ENCODE peak calls at places on chromosomes 6 and 20, in six cellular contexts. One of them, this sample, is unnamed.

GRCh38 chr20:49973964-49974363 is 8.8 kb upstream of the SNAI1 start:
- DNase-seq in GM23338: no peak
- DNase-seq in endothelial cell of umbilical vein: no peak
- DNase-seq in neural progenitor cell: no peak
- DNase-seq in GM23248: no peak
- DNase-seq in fibroblast of lung: no peak
- DNase-seq in this sample: no peak

GRCh38 chr20:34925981-34926380 is 29.6 kb downstream of the GSS start:
- DNase-seq in GM23338: no peak
- DNase-seq in neural progenitor cell: no peak
- DNase-seq in fibroblast of lung: no peak
- DNase-seq in GM23248: no peak
- DNase-seq in endothelial cell of umbilical vein: no peak
- DNase-seq in this sample: no peak

GRCh38 chr20:47318596-47319516 is 37.6 kb downstream of the ZMYND8 start:
- DNase-seq in GM23248: peak
- DNase-seq in endothelial cell of umbilical vein: peak
- DNase-seq in neural progenitor cell: peak
- DNase-seq in GM23338: peak
- DNase-seq in fibroblast of lung: peak
- DNase-seq in this sample: peak

GRCh38 chr6:17987576-17988421 is at the start of gene KIF13A:
- DNase-seq in GM23338: peak
- DNase-seq in fibroblast of lung: peak
- DNase-seq in GM23248: peak
- DNase-seq in neural progenitor cell: peak
- DNase-seq in endothelial cell of umbilical vein: peak
- DNase-seq in this sample: peak

GRCh38 chr6:27224729-27225128 is 22.8 kb upstream of the PRSS16 start:
- DNase-seq in neural progenitor cell: no peak
- DNase-seq in GM23338: no peak
- DNase-seq in fibroblast of lung: no peak
- DNase-seq in endothelial cell of umbilical vein: no peak
- DNase-seq in GM23248: no peak
- DNase-seq in this sample: no peak

GRCh38 chr20:32439132-32439829 is 81.2 kb downstream of the ASXL1 start:
- DNase-seq in endothelial cell of umbilical vein: no peak
- DNase-seq in GM23338: no peak
- DNase-seq in fibroblast of lung: peak
- DNase-seq in neural progenitor cell: no peak
- DNase-seq in GM23248: peak
- DNase-seq in this sample: no peak

GRCh38 chr20:52047811-52048302 is 143.7 kb downstream of the ZFP64 start:
- DNase-seq in neural progenitor cell: peak
- DNase-seq in endothelial cell of umbilical vein: peak
- DNase-seq in GM23338: peak
- DNase-seq in GM23248: no peak
- DNase-seq in fibroblast of lung: peak
- DNase-seq in this sample: peak

GRCh38 chr20:58447733-58448391 is 58.8 kb downstream of the VAPB start:
- DNase-seq in fibroblast of lung: peak
- DNase-seq in GM23338: peak
- DNase-seq in GM23248: peak
- DNase-seq in neural progenitor cell: peak
- DNase-seq in endothelial cell of umbilical vein: peak
- DNase-seq in this sample: peak

GRCh38 chr20:32685541-32686529 is 12.1 kb upstream of the C20orf203 start:
- DNase-seq in endothelial cell of umbilical vein: no peak
- DNase-seq in GM23338: no peak
- DNase-seq in fibroblast of lung: peak
- DNase-seq in GM23248: peak
- DNase-seq in neural progenitor cell: peak
- DNase-seq in this sample: no peak

GRCh38 chr6:138382498-138383265 is 5.0 kb downstream of the SMIM28 start:
- DNase-seq in endothelial cell of umbilical vein: no peak
- DNase-seq in GM23248: no peak
- DNase-seq in GM23338: peak
- DNase-seq in fibroblast of lung: no peak
- DNase-seq in neural progenitor cell: no peak
- DNase-seq in this sample: peak

GRCh38 chr6:63307581-63308246 is 12.1 kb downstream of the LGSN start:
- DNase-seq in neural progenitor cell: peak
- DNase-seq in fibroblast of lung: peak
- DNase-seq in GM23248: peak
- DNase-seq in GM23338: peak
- DNase-seq in endothelial cell of umbilical vein: peak
- DNase-seq in this sample: peak

GRCh38 chr6:104184036-104184435 is 675.7 kb downstream of the HACE1 start:
- DNase-seq in GM23248: no peak
- DNase-seq in fibroblast of lung: no peak
- DNase-seq in GM23338: no peak
- DNase-seq in endothelial cell of umbilical vein: no peak
- DNase-seq in neural progenitor cell: no peak
- DNase-seq in this sample: no peak

GRCh38 chr20:32232487-32232886 is 24.8 kb downstream of the POFUT1 start:
- DNase-seq in fibroblast of lung: no peak
- DNase-seq in GM23338: no peak
- DNase-seq in neural progenitor cell: no peak
- DNase-seq in GM23248: no peak
- DNase-seq in endothelial cell of umbilical vein: no peak
- DNase-seq in this sample: no peak

GRCh38 chr20:61527626-61528025 is 275.6 kb downstream of the CDH4 start:
- DNase-seq in GM23338: no peak
- DNase-seq in GM23248: no peak
- DNase-seq in neural progenitor cell: no peak
- DNase-seq in endothelial cell of umbilical vein: no peak
- DNase-seq in fibroblast of lung: no peak
- DNase-seq in this sample: no peak

GRCh38 chr6:169008641-169009040 is 245.0 kb downstream of the THBS2 start:
- DNase-seq in GM23248: peak
- DNase-seq in GM23338: peak
- DNase-seq in fibroblast of lung: peak
- DNase-seq in endothelial cell of umbilical vein: no peak
- DNase-seq in neural progenitor cell: no peak
- DNase-seq in this sample: no peak

GRCh38 chr20:58717278-58718091 is 24.9 kb downstream of the NPEPL1 start:
- DNase-seq in GM23248: no peak
- DNase-seq in GM23338: no peak
- DNase-seq in endothelial cell of umbilical vein: no peak
- DNase-seq in fibroblast of lung: no peak
- DNase-seq in neural progenitor cell: no peak
- DNase-seq in this sample: no peak

GRCh38 chr20:24450646-24451376 is 18.6 kb upstream of the SYNDIG1 start:
- DNase-seq in endothelial cell of umbilical vein: no peak
- DNase-seq in GM23338: no peak
- DNase-seq in GM23248: no peak
- DNase-seq in fibroblast of lung: no peak
- DNase-seq in neural progenitor cell: no peak
- DNase-seq in this sample: no peak

GRCh38 chr20:24651171-24651972 is 181.9 kb downstream of the SYNDIG1 start:
- DNase-seq in GM23338: no peak
- DNase-seq in endothelial cell of umbilical vein: no peak
- DNase-seq in GM23248: peak
- DNase-seq in neural progenitor cell: no peak
- DNase-seq in fibroblast of lung: peak
- DNase-seq in this sample: peak

GRCh38 chr20:49319204-49319809 is 41.5 kb upstream of the ZNFX1 start:
- DNase-seq in GM23338: peak
- DNase-seq in GM23248: no peak
- DNase-seq in fibroblast of lung: no peak
- DNase-seq in neural progenitor cell: no peak
- DNase-seq in endothelial cell of umbilical vein: no peak
- DNase-seq in this sample: no peak

GRCh38 chr20:11852801-11853200 is 64.9 kb upstream of the BTBD3 start:
- DNase-seq in fibroblast of lung: peak
- DNase-seq in GM23248: peak
- DNase-seq in neural progenitor cell: no peak
- DNase-seq in GM23338: no peak
- DNase-seq in endothelial cell of umbilical vein: no peak
- DNase-seq in this sample: peak

GRCh38 chr6:111591901-111592461 is 13.7 kb downstream of the TRAF3IP2 start:
- DNase-seq in endothelial cell of umbilical vein: no peak
- DNase-seq in fibroblast of lung: no peak
- DNase-seq in GM23338: no peak
- DNase-seq in neural progenitor cell: no peak
- DNase-seq in GM23248: peak
- DNase-seq in this sample: peak

GRCh38 chr6:10528170-10528981 is 7.2 kb downstream of the GCNT2 start:
- DNase-seq in fibroblast of lung: peak
- DNase-seq in neural progenitor cell: no peak
- DNase-seq in endothelial cell of umbilical vein: peak
- DNase-seq in GM23338: no peak
- DNase-seq in GM23248: no peak
- DNase-seq in this sample: no peak

GRCh38 chr20:21574443-21574842 is 60.6 kb upstream of the NKX2-2 start:
- DNase-seq in endothelial cell of umbilical vein: no peak
- DNase-seq in GM23248: no peak
- DNase-seq in fibroblast of lung: no peak
- DNase-seq in GM23338: no peak
- DNase-seq in neural progenitor cell: no peak
- DNase-seq in this sample: no peak
- TF ChIP-seq EZH2 in endothelial cell of umbilical vein: no peak
- TF ChIP-seq EZH2 in GM23248: no peak
- TF ChIP-seq EZH2 in fibroblast of lung: no peak
- TF ChIP-seq EZH2 in GM23338: no peak
- TF ChIP-seq EZH2 in neural progenitor cell: no peak
- TF ChIP-seq EZH2 in this sample: no peak

DNA sequence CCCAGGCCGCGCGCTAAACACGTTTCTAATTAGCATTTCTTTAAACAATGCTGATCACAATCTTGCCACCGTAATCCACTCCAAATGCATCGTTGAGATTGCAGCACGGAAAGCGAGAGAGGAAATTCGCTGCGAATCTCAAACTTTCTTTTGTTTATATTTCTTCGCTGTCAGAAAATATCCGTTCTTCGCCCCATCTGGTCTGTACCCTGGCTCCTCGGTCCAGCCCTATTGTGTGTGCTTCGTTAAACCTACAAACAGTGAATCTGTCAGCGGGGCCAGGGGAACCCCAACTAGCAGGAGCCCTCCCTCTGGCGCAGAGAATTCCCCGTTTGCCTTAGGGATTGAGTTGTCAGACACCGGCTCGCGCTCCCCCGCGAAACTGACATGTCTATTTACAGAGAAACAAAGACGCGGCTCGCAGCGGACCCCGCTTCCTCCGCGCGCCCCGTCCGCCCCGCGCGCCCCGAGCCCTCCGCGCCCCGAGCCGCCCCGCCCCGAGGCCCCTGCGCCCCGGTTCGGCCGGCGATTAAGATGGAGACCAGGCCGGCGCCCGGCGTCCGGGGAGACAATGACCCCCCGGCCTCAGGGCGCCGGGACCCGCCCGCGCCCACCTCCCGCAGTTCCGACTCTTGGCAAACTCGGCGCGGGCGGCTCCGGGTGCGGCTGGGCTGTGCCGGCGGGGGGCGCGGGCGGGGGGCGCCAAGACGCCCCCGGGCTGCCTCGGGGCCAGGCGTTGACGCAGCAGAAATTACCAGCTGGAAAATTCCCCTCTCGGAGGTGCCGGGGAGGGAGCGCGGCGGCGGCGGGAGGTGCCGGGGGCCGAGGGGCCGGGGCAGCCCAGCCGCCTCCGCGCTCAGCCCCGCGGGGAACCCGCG is 882 bp downstream of the ZBTB46 start:
- DNase-seq in neural progenitor cell: peak
- DNase-seq in endothelial cell of umbilical vein: peak
- DNase-seq in GM23338: peak
- DNase-seq in fibroblast of lung: peak
- DNase-seq in GM23248: peak
- DNase-seq in this sample: peak
- TF ChIP-seq EZH2 in neural progenitor cell: peak
- TF ChIP-seq EZH2 in endothelial cell of umbilical vein: peak
- TF ChIP-seq EZH2 in GM23338: peak
- TF ChIP-seq EZH2 in fibroblast of lung: no peak
- TF ChIP-seq EZH2 in GM23248: peak
- TF ChIP-seq EZH2 in this sample: no peak

GRCh38 chr6:28825732-28826293 is 98.0 kb downstream of the TRIM27 start:
- DNase-seq in neural progenitor cell: peak
- DNase-seq in fibroblast of lung: no peak
- DNase-seq in GM23248: no peak
- DNase-seq in GM23338: no peak
- DNase-seq in endothelial cell of umbilical vein: no peak
- DNase-seq in this sample: no peak

DNA sequence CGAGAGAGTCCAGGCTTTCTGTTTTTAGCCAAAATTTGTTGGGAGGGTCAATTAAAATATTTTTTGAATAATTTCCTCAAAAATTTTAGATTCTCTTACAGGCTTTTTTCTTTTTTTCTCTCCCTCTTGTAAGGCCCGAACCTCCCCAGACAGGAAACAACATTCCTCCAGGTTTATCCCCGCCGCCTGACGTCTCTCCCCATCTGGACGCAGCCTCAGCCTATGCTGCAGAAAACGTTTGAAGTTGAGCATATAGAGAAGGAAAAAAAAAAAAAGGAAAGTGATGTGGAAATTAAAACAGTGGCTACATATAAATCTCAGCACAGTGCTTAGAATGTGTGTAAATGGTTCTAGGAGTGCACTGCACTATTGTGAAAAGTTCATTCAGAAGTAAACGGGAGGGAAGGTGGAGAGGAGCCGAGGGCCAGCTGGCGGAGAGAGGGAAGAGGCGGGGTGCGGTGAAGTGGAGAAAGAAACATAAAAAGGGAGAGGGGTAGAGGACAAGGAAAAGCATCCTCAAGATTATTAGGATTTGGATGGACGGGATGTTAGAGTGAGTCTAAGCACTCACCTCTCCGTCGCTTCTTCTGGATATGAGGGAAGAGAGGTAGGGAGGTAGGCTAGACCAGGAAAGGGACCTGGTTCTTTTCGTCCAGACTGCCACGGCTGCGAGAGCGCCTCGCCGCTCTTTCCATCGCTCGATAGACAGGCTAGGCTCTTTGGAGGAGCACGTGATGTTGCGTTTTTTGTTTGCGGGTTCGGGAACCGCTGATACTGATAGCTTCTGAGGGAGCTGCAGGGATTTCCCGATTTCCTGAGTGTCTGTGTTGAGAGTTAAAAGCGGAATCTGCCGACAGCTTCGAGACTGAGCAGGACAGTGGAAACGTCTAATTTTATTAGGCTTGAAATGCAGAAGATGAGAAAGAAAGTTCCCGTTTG is 98.7 kb downstream of the TRIM27 start:
- DNase-seq in neural progenitor cell: peak
- DNase-seq in endothelial cell of umbilical vein: no peak
- DNase-seq in GM23248: no peak
- DNase-seq in fibroblast of lung: no peak
- DNase-seq in GM23338: peak
- DNase-seq in this sample: no peak
- TF ChIP-seq EZH2 in neural progenitor cell: peak
- TF ChIP-seq EZH2 in endothelial cell of umbilical vein: peak
- TF ChIP-seq EZH2 in GM23248: peak
- TF ChIP-seq EZH2 in fibroblast of lung: peak
- TF ChIP-seq EZH2 in GM23338: peak
- TF ChIP-seq EZH2 in this sample: peak

GRCh38 chr20:63130654-63131577 is 85.0 kb downstream of the YTHDF1 start:
- DNase-seq in neural progenitor cell: no peak
- DNase-seq in GM23248: no peak
- DNase-seq in fibroblast of lung: no peak
- DNase-seq in endothelial cell of umbilical vein: no peak
- DNase-seq in GM23338: no peak
- DNase-seq in this sample: no peak
- TF ChIP-seq EZH2 in neural progenitor cell: no peak
- TF ChIP-seq EZH2 in GM23248: no peak
- TF ChIP-seq EZH2 in fibroblast of lung: no peak
- TF ChIP-seq EZH2 in endothelial cell of umbilical vein: no peak
- TF ChIP-seq EZH2 in GM23338: no peak
- TF ChIP-seq EZH2 in this sample: no peak